ENCODE peak calls at places on chromosomes 2 and 18, in five cellular contexts. U, R, H, M and D are unnamed samples.
A peak's percentile ranks its signal among the peaks of the same experiment; 100 is the strongest.

GRCh38 chr2:37713258-37713700 is 41.8 kb upstream of the CDC42EP3 start:
- DNase-seq in H (peak; percentile 94), R (peak; percentile 89), M (no peak), U (no peak), D (peak; percentile 61)

GRCh38 chr18:60020107-60020925 is 120.5 kb downstream of the PMAIP1 start:
- DNase-seq in R (peak; percentile 46), H (no peak), M (no peak), U (no peak), D (no peak)

GRCh38 chr18:75350440-75350839 is 77.1 kb downstream of the SMIM21 start:
- DNase-seq in H (no peak), M (no peak), U (no peak), R (no peak), D (no peak)

GRCh38 chr2:71832844-71833243 is 314.8 kb downstream of the CYP26B1 start:
- DNase-seq in H (no peak), M (no peak), U (no peak), R (no peak), D (no peak)

GRCh38 chr2:228048838-228049490 is 132.5 kb downstream of the SPHKAP start:
- DNase-seq in M (peak; percentile 30), H (peak; percentile 70), R (peak; percentile 66), U (peak; percentile 7), D (peak; percentile 89)

GRCh38 chr2:21220930-21221329 is 97.2 kb downstream of the TDRD15 start:
- DNase-seq in U (no peak), R (no peak), H (no peak), M (no peak), D (peak; percentile 46)

GRCh38 chr2:225429718-225430117 is 30.2 kb downstream of the NYAP2 start:
- DNase-seq in R (peak; percentile 9), U (no peak), M (no peak), H (peak; percentile 38), D (peak; percentile 13)

GRCh38 chr2:10740226-10740625 is 18.8 kb downstream of the ATP6V1C2 start:
- DNase-seq in U (no peak), M (no peak), H (peak; percentile 55), R (no peak), D (no peak)

GRCh38 chr18:1094408-1094807 is 189.7 kb downstream of the ADCYAP1 start:
- DNase-seq in M (no peak), R (no peak), U (no peak), H (peak; percentile 60), D (peak; percentile 57)

GRCh38 chr18:35284846-35285245 is 5.2 kb downstream of the ZSCAN30 start:
- DNase-seq in R (no peak), H (no peak), U (no peak), M (no peak), D (no peak)

GRCh38 chr2:47221956-47222355 is 66.8 kb upstream of the STPG4 start:
- DNase-seq in U (no peak), R (peak; percentile 49), H (peak; percentile 78), M (no peak), D (peak; percentile 25)

GRCh38 chr2:241314181-241314932 is 1.1 kb downstream of the HDLBP start:
- DNase-seq in M (no peak), R (peak; percentile 69), H (peak; percentile 56), U (no peak), D (peak; percentile 59)

GRCh38 chr18:40124107-40124506 is 1830.9 kb upstream of the PIK3C3 start:
- DNase-seq in M (no peak), R (peak; percentile 78), H (no peak), U (no peak), D (peak; percentile 61)

GRCh38 chr2:20227894-20228505 is 3.1 kb upstream of the SDC1 start:
- DNase-seq in H (no peak), M (no peak), U (no peak), R (no peak), D (no peak)

GRCh38 chr2:9332136-9332852 is 91.0 kb downstream of the ITGB1BP1 start:
- DNase-seq in U (no peak), M (no peak), R (no peak), H (no peak), D (no peak)

GRCh38 chr2:31089645-31090044 is 48.6 kb downstream of the GALNT14 start:
- DNase-seq in R (no peak), U (no peak), M (no peak), H (no peak), D (no peak)

GRCh38 chr2:171703574-171704347 is 16.5 kb downstream of the DYNC1I2 start:
- DNase-seq in M (peak; percentile 10), R (peak; percentile 59), U (no peak), H (peak; percentile 61), D (peak; percentile 55)

GRCh38 chr2:37623971-37624897 is 47.2 kb downstream of the CDC42EP3 start:
- DNase-seq in U (no peak), M (no peak), R (peak; percentile 52), H (peak; percentile 53), D (peak; percentile 58)

GRCh38 chr18:21741511-21742322 is 1.1 kb downstream of the MIB1 start:
- DNase-seq in U (peak; percentile 22), R (peak; percentile 26), H (peak; percentile 24), M (peak; percentile 10), D (peak; percentile 27)

GRCh38 chr18:6561029-6561861 is 146.5 kb upstream of the L3MBTL4 start:
- DNase-seq in M (no peak), U (peak; percentile 10), H (peak; percentile 36), R (peak; percentile 97), D (peak; percentile 38)

GRCh38 chr2:43426305-43427031 is 169.4 kb downstream of the THADA start:
- DNase-seq in R (peak; percentile 96), U (peak; percentile 41), M (peak; percentile 83), H (peak; percentile 99), D (peak; percentile 86)

GRCh38 chr2:190607014-190607597 is 41.8 kb upstream of the NAB1 start:
- DNase-seq in R (peak; percentile 32), H (peak; percentile 42), M (peak; percentile 4), U (peak; percentile 14), D (peak; percentile 89)

DNA sequence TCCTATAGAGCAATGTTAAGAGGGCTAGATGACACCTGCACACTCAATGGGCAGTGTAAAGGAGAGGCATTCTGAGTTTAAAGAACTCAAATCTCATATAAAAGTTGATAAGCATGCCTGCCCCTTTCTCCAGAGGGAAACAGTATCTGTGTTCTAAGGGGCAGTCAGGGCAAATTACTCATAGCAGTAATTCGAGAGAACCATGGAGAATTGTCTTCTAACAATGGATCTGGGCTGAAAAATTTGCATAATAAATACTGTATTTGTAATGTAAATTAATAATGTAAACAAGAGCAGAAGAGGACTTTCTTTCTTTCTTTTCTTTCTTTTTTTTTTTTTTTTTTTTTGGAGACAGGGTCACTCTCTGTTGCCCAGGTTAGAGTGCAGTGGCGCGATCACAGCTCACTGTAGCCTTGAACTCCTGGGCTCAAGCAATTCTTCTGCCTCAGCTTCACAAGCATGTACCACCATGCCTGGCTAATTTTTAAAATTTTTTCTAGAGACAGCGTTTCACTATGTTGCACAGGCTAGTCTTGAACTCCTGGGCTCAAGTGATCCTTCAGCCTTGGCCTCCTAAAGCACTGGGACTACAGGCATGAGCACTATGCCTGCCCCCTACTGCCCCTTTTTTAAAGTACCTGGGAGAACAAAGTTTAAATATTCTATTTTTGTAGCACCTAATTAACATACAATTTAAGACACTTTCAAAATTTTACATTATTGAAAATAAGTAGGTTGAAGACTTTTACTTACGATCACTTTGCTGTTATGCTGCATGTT is 70.6 kb downstream of the OTX1 start:
- DNase-seq in U (no peak), R (no peak), H (no peak), M (no peak), D (no peak)
- TF ChIP-seq CTCF in U (no peak), R (no peak), H (no peak), M (no peak), D (no peak)

GRCh38 chr18:79529296-79529695 is 133.6 kb downstream of the NFATC1 start:
- DNase-seq in H (no peak), M (no peak), R (no peak), U (no peak), D (no peak)

GRCh38 chr18:79528846-79529245 is 133.1 kb downstream of the NFATC1 start:
- DNase-seq in U (peak; percentile 69), R (peak; percentile 65), M (peak; percentile 60), H (peak; percentile 80), D (peak; percentile 46)

GRCh38 chr18:79527656-79528055 is 131.9 kb downstream of the NFATC1 start:
- DNase-seq in U (no peak), R (no peak), M (no peak), H (no peak), D (no peak)

GRCh38 chr18:79526468-79527460 is 131.0 kb downstream of the NFATC1 start:
- DNase-seq in U (peak; percentile 34), H (peak; percentile 36), R (no peak), M (no peak), D (no peak)

GRCh38 chr18:79528296-79528695 is 132.6 kb downstream of the NFATC1 start:
- DNase-seq in M (no peak), U (no peak), H (no peak), R (no peak), D (no peak)
- TF ChIP-seq CTCF in M (no peak), U (no peak), H (no peak), R (no peak), D (no peak)

DNA sequence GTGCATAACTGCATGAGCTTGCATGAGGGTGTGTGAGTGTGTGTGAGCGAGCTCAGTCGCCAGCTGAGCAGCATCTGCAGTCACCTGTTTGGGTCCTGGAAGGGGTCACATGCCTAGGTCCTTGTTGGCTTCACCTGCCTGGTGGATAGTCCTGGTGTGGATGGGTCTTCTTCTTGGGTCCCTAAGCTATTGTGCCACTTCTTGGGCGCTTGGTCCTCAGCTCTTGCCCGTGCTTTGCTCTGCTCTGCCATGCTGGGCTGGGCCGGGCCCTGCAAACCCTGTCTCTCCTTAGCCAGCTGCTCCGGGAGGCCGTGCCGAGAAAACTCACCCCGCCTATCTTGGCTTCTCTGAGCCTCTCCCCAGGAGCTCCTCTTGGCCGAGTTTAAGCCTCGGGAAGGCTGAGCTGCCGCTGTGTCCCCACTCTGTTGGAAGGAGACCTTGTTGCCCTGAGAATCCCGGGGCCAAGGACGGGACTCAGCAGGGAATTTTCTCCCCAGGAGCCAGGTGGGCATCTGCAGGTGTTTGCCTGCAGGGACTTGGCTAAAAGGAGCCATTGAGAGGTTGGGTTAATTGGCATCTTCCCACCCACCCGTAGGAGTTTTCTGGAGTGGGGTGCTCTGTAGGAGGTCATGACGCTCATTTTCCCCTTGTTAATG is 300.8 kb downstream of the NDUFA10 start:
- DNase-seq in R (no peak), H (no peak), U (no peak), M (no peak), D (no peak)
- TF ChIP-seq CTCF in R (no peak), H (no peak), U (no peak), M (no peak), D (no peak)

GRCh38 chr2:112817082-112817481 is 19.5 kb downstream of the IL1B start:
- DNase-seq in H (no peak), R (no peak), M (no peak), U (no peak), D (no peak)

GRCh38 chr2:112813043-112813966 is 23.3 kb downstream of the IL1B start:
- DNase-seq in R (no peak), M (no peak), H (peak; percentile 74), U (no peak), D (no peak)

GRCh38 chr2:112811841-112812306 is 24.7 kb downstream of the IL1B start:
- DNase-seq in H (peak; percentile 78), M (no peak), R (peak; percentile 64), U (peak; percentile 63), D (peak; percentile 82)

GRCh38 chr2:112812318-112813042 is 24.1 kb downstream of the IL1B start:
- DNase-seq in H (peak; percentile 62), M (no peak), U (no peak), R (peak; percentile 91), D (peak; percentile 59)

DNA sequence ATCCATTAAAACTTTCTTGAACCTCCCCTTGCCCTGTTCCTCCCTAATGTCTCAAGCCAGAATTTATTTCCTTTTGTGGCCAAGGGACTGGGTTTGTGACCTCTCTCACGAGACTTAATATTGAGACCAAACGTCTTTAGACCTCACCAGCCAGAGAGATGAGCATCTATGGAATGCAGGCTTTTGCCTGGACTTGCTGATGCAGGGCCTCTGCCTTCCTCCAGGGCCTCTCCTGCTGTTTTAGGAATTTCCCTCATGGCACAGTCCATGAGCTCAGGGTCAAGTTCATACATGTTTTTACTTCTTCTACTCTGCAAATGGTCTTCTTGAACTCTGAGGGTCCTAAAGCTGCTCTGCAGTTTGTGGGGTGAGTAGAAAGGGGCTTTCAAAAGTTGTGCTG is 22.3 kb downstream of the IL1B start:
- DNase-seq in H (peak; percentile 52), U (no peak), M (peak; percentile 22), R (no peak), D (peak; percentile 83)
- TF ChIP-seq CTCF in H (peak; percentile 40), U (no peak), M (no peak), R (no peak), D (no peak)